ENCODE peak calls at places on chromosomes 2 and 18, in five cellular contexts. One of them, this sample, is unnamed.

GRCh38 chr2:197705912-197706838 is 1.0 kb downstream of the MARS2 start:
- DNase-seq in T-helper 9 cell: peak; percentile 16
- DNase-seq in stimulated activated CD8-positive, alpha-beta memory T cell treated with anti-CD3 and anti-CD28 coated beads, Interleukin-15, amount 100 ng/mL, for 4 hours: no peak
- DNase-seq in SHP77: no peak
- DNase-seq in fibroblast of the conjunctiva: no peak
- DNase-seq in this sample: peak; percentile 39

GRCh38 chr2:23452853-23453420 is 68.0 kb downstream of the KLHL29 start:
- DNase-seq in T-helper 9 cell: no peak
- DNase-seq in stimulated activated CD8-positive, alpha-beta memory T cell treated with anti-CD3 and anti-CD28 coated beads, Interleukin-15, amount 100 ng/mL, for 4 hours: no peak
- DNase-seq in SHP77: no peak
- DNase-seq in fibroblast of the conjunctiva: no peak
- DNase-seq in this sample: no peak

GRCh38 chr2:234989183-234989701 is 37.4 kb downstream of the SH3BP4 start:
- DNase-seq in stimulated activated CD8-positive, alpha-beta memory T cell treated with anti-CD3 and anti-CD28 coated beads, Interleukin-15, amount 100 ng/mL, for 4 hours: no peak
- DNase-seq in SHP77: peak; percentile 78
- DNase-seq in fibroblast of the conjunctiva: no peak
- DNase-seq in T-helper 9 cell: no peak
- DNase-seq in this sample: no peak

GRCh38 chr2:102149644-102150455 is 7.3 kb downstream of the IL1R1 start:
- DNase-seq in stimulated activated CD8-positive, alpha-beta memory T cell treated with anti-CD3 and anti-CD28 coated beads, Interleukin-15, amount 100 ng/mL, for 4 hours: no peak
- DNase-seq in T-helper 9 cell: no peak
- DNase-seq in SHP77: no peak
- DNase-seq in fibroblast of the conjunctiva: no peak
- DNase-seq in this sample: no peak

GRCh38 chr2:199757466-199757865 is 93.5 kb downstream of the FTCDNL1 start:
- DNase-seq in fibroblast of the conjunctiva: peak; percentile 18
- DNase-seq in T-helper 9 cell: no peak
- DNase-seq in stimulated activated CD8-positive, alpha-beta memory T cell treated with anti-CD3 and anti-CD28 coated beads, Interleukin-15, amount 100 ng/mL, for 4 hours: no peak
- DNase-seq in SHP77: peak; percentile 82
- DNase-seq in this sample: no peak

GRCh38 chr2:112680666-112681101 is 34.9 kb downstream of the SLC20A1 start:
- DNase-seq in T-helper 9 cell: no peak
- DNase-seq in stimulated activated CD8-positive, alpha-beta memory T cell treated with anti-CD3 and anti-CD28 coated beads, Interleukin-15, amount 100 ng/mL, for 4 hours: no peak
- DNase-seq in SHP77: no peak
- DNase-seq in fibroblast of the conjunctiva: no peak
- DNase-seq in this sample: no peak

GRCh38 chr2:85951351-85952067 is 62.7 kb upstream of the ST3GAL5 start:
- DNase-seq in fibroblast of the conjunctiva: no peak
- DNase-seq in T-helper 9 cell: no peak
- DNase-seq in SHP77: no peak
- DNase-seq in stimulated activated CD8-positive, alpha-beta memory T cell treated with anti-CD3 and anti-CD28 coated beads, Interleukin-15, amount 100 ng/mL, for 4 hours: no peak
- DNase-seq in this sample: no peak

GRCh38 chr2:158756976-158757375 is 38.1 kb upstream of the DAPL1 start:
- DNase-seq in stimulated activated CD8-positive, alpha-beta memory T cell treated with anti-CD3 and anti-CD28 coated beads, Interleukin-15, amount 100 ng/mL, for 4 hours: no peak
- DNase-seq in SHP77: no peak
- DNase-seq in fibroblast of the conjunctiva: no peak
- DNase-seq in T-helper 9 cell: no peak
- DNase-seq in this sample: no peak

GRCh38 chr18:70044626-70045025 is 97.0 kb upstream of the CD226 start:
- DNase-seq in stimulated activated CD8-positive, alpha-beta memory T cell treated with anti-CD3 and anti-CD28 coated beads, Interleukin-15, amount 100 ng/mL, for 4 hours: no peak
- DNase-seq in SHP77: no peak
- DNase-seq in fibroblast of the conjunctiva: peak; percentile 94
- DNase-seq in T-helper 9 cell: no peak
- DNase-seq in this sample: no peak